ENCODE peak calls at places on chromosomes 13 and 19, in four cellular contexts. X is COR-L47, N is NCI-H1694, Z is T-helper 1 cell. V is an unnamed sample.

GRCh38 chr19:1291761-1292418 is 6.2 kb downstream of the EFNA2 start:
- DNase-seq in X (no peak), N (no peak), Z (no peak), V (no peak)

GRCh38 chr19:13699786-13700185 is 64.5 kb upstream of the MRI1 start:
- DNase-seq in X (no peak), N (no peak), Z (no peak), V (no peak)

GRCh38 chr19:4014541-4015491 is 7.3 kb downstream of the PIAS4 start:
- DNase-seq in X (no peak), N (no peak), Z (no peak), V (peak; percentile 22)

GRCh38 chr19:6132482-6132881 is 3.0 kb upstream of the ACSBG2 start:
- DNase-seq in X (no peak), N (no peak), Z (no peak), V (no peak)

GRCh38 chr19:15635016-15635805 is 5.5 kb upstream of the CYP4F3 start:
- DNase-seq in X (no peak), N (no peak), Z (no peak), V (peak; percentile 59)

GRCh38 chr13:106318941-106319411 is 216.5 kb downstream of the EFNB2 start:
- DNase-seq in X (no peak), N (no peak), Z (no peak), V (no peak)

GRCh38 chr19:30666301-30666803 is 294.2 kb downstream of the ZNF536 start:
- DNase-seq in X (peak; percentile 13), N (no peak), Z (peak; percentile 8), V (no peak)

GRCh38 chr13:19960673-19961015 is 2.1 kb downstream of the ZMYM2 start:
- DNase-seq in X (no peak), N (no peak), Z (no peak), V (no peak)

GRCh38 chr13:111281751-111282311 is 38.6 kb upstream of the TEX29 start:
- DNase-seq in X (peak; percentile 53), N (no peak), Z (no peak), V (peak; percentile 48)

GRCh38 chr19:5343848-5344247 is 3.2 kb upstream of the PTPRS start:
- DNase-seq in X (no peak), N (no peak), Z (no peak), V (no peak)

GRCh38 chr13:104943331-104943730 is 1592.1 kb downstream of the EFNB2 start:
- DNase-seq in X (no peak), N (no peak), Z (no peak), V (no peak)

GRCh38 chr13:105848494-105848893 is 687.0 kb downstream of the EFNB2 start:
- DNase-seq in X (no peak), N (peak; percentile 80), Z (no peak), V (no peak)

GRCh38 chr13:72521965-72522661 is 205.3 kb downstream of the MZT1 start:
- DNase-seq in X (no peak), N (no peak), Z (no peak), V (no peak)

GRCh38 chr19:40143612-40144011 is 47.6 kb upstream of the MAP3K10 start:
- DNase-seq in X (no peak), N (no peak), Z (peak; percentile 19), V (peak; percentile 21)

GRCh38 chr19:58084596-58085347 is 13.3 kb downstream of the ZSCAN18 start:
- DNase-seq in X (no peak), N (no peak), Z (no peak), V (no peak)

GRCh38 chr19:50831026-50831396 is 2.4 kb downstream of the KLK15 start:
- DNase-seq in X (no peak), N (no peak), Z (no peak), V (no peak)

GRCh38 chr13:31970237-31970930 is 61.2 kb upstream of the FRY start:
- DNase-seq in X (no peak), N (no peak), Z (no peak), V (no peak)

GRCh38 chr13:93413972-93414717 is 187.5 kb downstream of the GPC6 start:
- DNase-seq in X (no peak), N (no peak), Z (no peak), V (no peak)

GRCh38 chr13:98959299-98959698 is 18.6 kb downstream of the DOCK9 start:
- DNase-seq in X (peak; percentile 55), N (no peak), Z (no peak), V (no peak)

V was measured in HL-60.